ENCODE peak calls at places on chromosome 4, in six cellular contexts. R, E, D, C, K and Y are unnamed samples.

GRCh38 chr4:87704000-87704399 is 53.9 kb downstream of the DMP1 start:
- DNase-seq in R (no peak), D (no peak), K (no peak), C (no peak), E (no peak), Y (no peak)

GRCh38 chr4:36244257-36245084 is at the start of gene ARAP2:
- DNase-seq in R (peak), E (peak), C (peak), K (no peak), D (peak), Y (no peak)

GRCh38 chr4:64417974-64418373 is 8.7 kb upstream of the TECRL start:
- DNase-seq in C (peak), R (no peak), D (no peak), K (no peak), E (no peak), Y (no peak)

GRCh38 chr4:75494563-75494962 is 19.6 kb downstream of the RCHY1 start:
- DNase-seq in K (peak), C (peak), R (peak), E (no peak), D (no peak), Y (peak)

GRCh38 chr4:24513718-24514117 is 70.6 kb downstream of the DHX15 start:
- DNase-seq in E (no peak), R (no peak), C (no peak), D (no peak), K (no peak), Y (no peak)

GRCh38 chr4:185730387-185730786 is 81.6 kb downstream of the SORBS2 start:
- DNase-seq in E (no peak), R (peak), D (no peak), K (peak), C (peak), Y (no peak)

GRCh38 chr4:110414590-110414989 is 61.4 kb upstream of the ENPEP start:
- DNase-seq in D (no peak), K (no peak), E (no peak), C (no peak), R (no peak), Y (no peak)

GRCh38 chr4:87912164-87913004 is 63.1 kb upstream of the SPP1 start:
- DNase-seq in E (no peak), C (no peak), D (no peak), R (no peak), K (no peak), Y (no peak)

GRCh38 chr4:103011378-103012025 is 8.0 kb downstream of the SLC9B1 start:
- DNase-seq in D (no peak), C (peak), K (peak), R (peak), E (no peak), Y (peak)

GRCh38 chr4:24932831-24933230 is 20.0 kb upstream of the CCDC149 start:
- DNase-seq in D (no peak), R (no peak), K (peak), E (no peak), C (no peak), Y (peak)

GRCh38 chr4:38132140-38132673 is 172.0 kb downstream of the PTTG2 start:
- DNase-seq in E (peak), R (peak), C (peak), K (peak), D (peak), Y (peak)

GRCh38 chr4:169492436-169493163 is 119.8 kb downstream of the NEK1 start:
- DNase-seq in C (peak), K (peak), R (peak), E (peak), D (no peak), Y (peak)

GRCh38 chr4:27472364-27472763 is 611.7 kb downstream of the STIM2 start:
- DNase-seq in R (no peak), E (no peak), K (no peak), D (no peak), C (no peak), Y (no peak)

GRCh38 chr4:171676555-171677215 is 136.5 kb upstream of the GALNTL6 start:
- DNase-seq in K (no peak), E (peak), D (no peak), C (no peak), R (no peak), Y (no peak)

GRCh38 chr4:43556262-43556661 is 663.7 kb downstream of the GRXCR1 start:
- DNase-seq in E (no peak), K (no peak), R (no peak), C (no peak), D (no peak), Y (no peak)

GRCh38 chr4:73674451-73674919 is 54.2 kb upstream of the RASSF6 start:
- DNase-seq in K (peak), R (no peak), C (peak), E (no peak), D (no peak), Y (peak)

GRCh38 chr4:156767911-156768415 is 203.6 kb downstream of the PDGFC start:
- DNase-seq in E (no peak), R (no peak), D (no peak), C (no peak), K (no peak), Y (no peak)

GRCh38 chr4:169663894-169664293 is 43.5 kb downstream of the CLCN3 start:
- DNase-seq in C (peak), D (no peak), E (no peak), K (no peak), R (no peak), Y (peak)

GRCh38 chr4:6320663-6321062 is 51.0 kb downstream of the WFS1 start:
- DNase-seq in E (no peak), C (no peak), R (no peak), D (no peak), K (no peak), Y (no peak)

GRCh38 chr4:172480471-172480870 is 667.3 kb downstream of the GALNTL6 start:
- DNase-seq in C (no peak), R (peak), D (no peak), E (no peak), K (no peak), Y (no peak)

GRCh38 chr4:10161146-10161545 is 44.5 kb upstream of the WDR1 start:
- DNase-seq in D (no peak), K (peak), R (no peak), C (peak), E (no peak), Y (peak)

GRCh38 chr4:21815651-21816050 is 132.9 kb downstream of the KCNIP4 start:
- DNase-seq in E (no peak), R (no peak), C (no peak), D (no peak), K (no peak), Y (no peak)

GRCh38 chr4:121072080-121072835 is at the start of gene NDNF:
- DNase-seq in R (peak), C (no peak), D (no peak), K (peak), E (no peak), Y (peak)

GRCh38 chr4:141643557-141643956 is 7.2 kb downstream of the IL15 start:
- DNase-seq in R (peak), K (peak), E (no peak), D (no peak), C (peak), Y (peak)

GRCh38 chr4:141636771-141637460 is 533 bp downstream of the IL15 start:
- DNase-seq in D (no peak), E (no peak), C (peak), K (peak), R (peak), Y (peak)

GRCh38 chr4:154602404-154603020 is 9.9 kb downstream of the FGG start:
- DNase-seq in R (no peak), D (no peak), C (peak), E (no peak), K (no peak), Y (no peak)